ENCODE peak calls at places on chromosomes 1 and 21, in six cellular contexts. M is NCI-H446; K is GM04504; L is astrocyte; N is substantia nigra; E is stimulated activated CD4-positive, alpha-beta T cell treated with anti-CD3 and anti-CD28 coated beads, Interleukin-2, amount 100 ng/mL, for 48 hours. P is an unnamed sample.

GRCh38 chr1:202915146-202915545 is 11.9 kb downstream of the KLHL12 start:
- DNase-seq in M (no peak), K (no peak), L (no peak), N (no peak), E (no peak), P (no peak)

GRCh38 chr21:36297555-36297937 is 22.5 kb upstream of the MORC3 start:
- DNase-seq in M (no peak), K (no peak), L (no peak), N (no peak), E (no peak), P (no peak)

GRCh38 chr1:173870252-173871075 is 2.3 kb downstream of the ZBTB37 start:
- DNase-seq in M (no peak), K (no peak), L (no peak), N (peak; percentile 33), E (no peak), P (no peak)

GRCh38 chr1:110602466-110602865 is 3.7 kb downstream of the KCNA2 start:
- DNase-seq in M (no peak), K (no peak), L (no peak), N (no peak), E (no peak), P (no peak)

GRCh38 chr1:184506501-184506900 is 119.7 kb downstream of the C1orf21 start:
- DNase-seq in M (no peak), K (no peak), L (no peak), N (no peak), E (no peak), P (no peak)

GRCh38 chr1:15952317-15953258 is 23.3 kb downstream of the ZBTB17 start:
- DNase-seq in M (no peak), K (peak; percentile 86), L (peak; percentile 97), N (no peak), E (no peak), P (no peak)

GRCh38 chr1:8871965-8872399 is 6.5 kb downstream of the ENO1 start:
- DNase-seq in M (no peak), K (no peak), L (peak; percentile 43), N (no peak), E (no peak), P (no peak)

GRCh38 chr1:65299328-65299727 is 10.0 kb upstream of the DNAJC6 start:
- DNase-seq in M (no peak), K (no peak), L (no peak), N (no peak), E (no peak), P (no peak)

GRCh38 chr1:22216210-22216883 is 73.5 kb upstream of the WNT4 start:
- DNase-seq in M (no peak), K (no peak), L (no peak), N (no peak), E (no peak), P (no peak)

GRCh38 chr1:175481126-175482071 is 262.0 kb downstream of the TNR start:
- DNase-seq in M (no peak), K (no peak), L (no peak), N (no peak), E (no peak), P (no peak)